ENCODE peak calls at places on chromosome 18, in four cellular contexts. X is WERI-Rb-1, A is Peyer's patch, K is esophagus squamous epithelium. F is an unnamed sample.
A peak's percentile ranks its signal among the peaks of the same experiment; 100 is the strongest.

GRCh38 chr18:48926420-48926857 is 24.3 kb downstream of the SMAD7 start:
- DNase-seq in A (peak; percentile 87), K (no peak), X (no peak), F (no peak)

GRCh38 chr18:25140144-25140961 is 211.6 kb downstream of the ZNF521 start:
- DNase-seq in X (no peak), K (no peak), A (no peak), F (no peak)

GRCh38 chr18:37502036-37502435 is 63.6 kb downstream of the CELF4 start:
- DNase-seq in A (no peak), K (no peak), X (no peak), F (no peak)

GRCh38 chr18:36454848-36455458 is 157.4 kb downstream of the FHOD3 start:
- DNase-seq in A (no peak), K (no peak), X (no peak), F (no peak)

GRCh38 chr18:62436636-62437519 is 85.9 kb upstream of the ZCCHC2 start:
- DNase-seq in K (no peak), A (peak; percentile 81), X (peak; percentile 33), F (no peak)

GRCh38 chr18:21443776-21444464 is 156.6 kb downstream of the ESCO1 start:
- DNase-seq in K (no peak), A (no peak), X (no peak), F (no peak)

GRCh38 chr18:10242922-10243680 is 211.3 kb upstream of the APCDD1 start:
- DNase-seq in X (peak; percentile 31), A (no peak), K (no peak), F (no peak)

GRCh38 chr18:77105680-77106079 is 26.9 kb downstream of the MBP start:
- DNase-seq in X (no peak), A (no peak), K (no peak), F (no peak)

GRCh38 chr18:4035521-4035920 is 419.6 kb downstream of the DLGAP1 start:
- DNase-seq in K (no peak), X (no peak), A (no peak), F (no peak)

GRCh38 chr18:2522112-2522511 is 49.2 kb downstream of the METTL4 start:
- DNase-seq in A (no peak), X (no peak), K (no peak), F (no peak)

GRCh38 chr18:36514778-36515177 is 217.3 kb downstream of the FHOD3 start:
- DNase-seq in K (no peak), X (no peak), A (no peak), F (no peak)

GRCh38 chr18:21359746-21360145 is 117.7 kb downstream of the GREB1L start:
- DNase-seq in A (no peak), X (no peak), K (no peak), F (no peak)

GRCh38 chr18:79890638-79891037 is 60.8 kb downstream of the SLC66A2 start:
- DNase-seq in X (no peak), A (no peak), K (no peak), F (no peak)
- H3K9me3 ChIP-seq in X (peaks cover 58% of the 10 kb centered on the region), A (no peaks in the 10 kb centered on the region), K (peaks cover 84% of the 10 kb centered on the region), F (peaks cover 59% of the 10 kb centered on the region)

GRCh38 chr18:32437080-32437834 is 33.4 kb downstream of the GAREM1 start:
- DNase-seq in A (no peak), X (no peak), K (no peak), F (no peak)

GRCh38 chr18:32439241-32439640 is 31.4 kb downstream of the GAREM1 start:
- DNase-seq in K (no peak), A (no peak), X (no peak), F (no peak)

GRCh38 chr18:32440478-32440877 is 30.2 kb downstream of the GAREM1 start:
- DNase-seq in X (no peak), A (no peak), K (no peak), F (no peak)

GRCh38 chr18:32439802-32440201 is 30.9 kb downstream of the GAREM1 start:
- DNase-seq in A (no peak), K (no peak), X (no peak), F (no peak)

GRCh38 chr18:32438173-32438572 is 32.5 kb downstream of the GAREM1 start:
- DNase-seq in X (peak; percentile 6), A (no peak), K (no peak), F (no peak)
- H3K27ac ChIP-seq in X (no peak overlapping the region), A (no peak overlapping the region), K (no peak overlapping the region), F (no peak overlapping the region)

GRCh38 chr18:9048808-9049494 is 53.5 kb upstream of the NDUFV2 start:
- DNase-seq in X (no peak), K (no peak), A (no peak), F (no peak)
- H3K9me3 ChIP-seq in X (peaks cover 15% of the 10 kb centered on the region), K (peaks cover 27% of the 10 kb centered on the region), A (no peaks in the 10 kb centered on the region), F (peaks cover 6% of the 10 kb centered on the region)

GRCh38 chr18:63518178-63519012 is 23.8 kb upstream of the SERPINB12 start:
- DNase-seq in K (no peak), X (peak; percentile 82), A (peak; percentile 81), F (peak; percentile 6)
- H3K27ac ChIP-seq in K (no peak overlapping the region), X (no peak overlapping the region), A (no peak overlapping the region), F (no peak overlapping the region)

DNA sequence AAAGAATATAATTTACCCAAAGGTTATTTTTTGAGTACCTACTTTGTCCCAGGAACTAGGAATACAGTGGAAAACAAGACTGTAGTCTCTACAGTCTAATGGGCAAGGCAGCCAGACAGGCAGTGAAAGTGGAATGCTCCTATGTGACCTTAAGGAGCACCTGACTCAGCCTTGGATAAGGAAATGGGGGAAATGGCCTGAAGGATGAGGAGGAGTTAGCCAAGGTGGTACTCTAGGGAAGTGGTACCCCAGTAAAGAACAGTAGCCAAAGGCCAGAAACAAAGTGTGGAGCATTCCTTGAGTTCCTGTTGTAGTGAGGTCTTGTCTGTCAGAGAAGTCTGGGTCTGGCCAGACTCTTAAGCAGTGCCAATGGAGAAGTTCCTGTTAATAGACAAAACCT is 6.0 kb downstream of the ZNF397 start:
- DNase-seq in A (no peak), X (no peak), K (no peak), F (no peak)
- H3K9me3 ChIP-seq in A (no peaks in the 10 kb centered on the region), X (no peaks in the 10 kb centered on the region), K (peaks cover 16% of the 10 kb centered on the region), F (no peaks in the 10 kb centered on the region)

GRCh38 chr18:79454034-79454735 is 58.5 kb downstream of the NFATC1 start:
- DNase-seq in A (no peak), X (no peak), K (no peak), F (no peak)

GRCh38 chr18:79455261-79455660 is 59.5 kb downstream of the NFATC1 start:
- DNase-seq in X (no peak), A (no peak), K (no peak), F (no peak)

GRCh38 chr18:79452190-79452990 is 56.7 kb downstream of the NFATC1 start:
- DNase-seq in X (no peak), K (no peak), A (no peak), F (no peak)

GRCh38 chr18:79451237-79452125 is 55.8 kb downstream of the NFATC1 start:
- DNase-seq in X (no peak), A (no peak), K (no peak), F (no peak)

GRCh38 chr18:79452991-79453645 is 57.4 kb downstream of the NFATC1 start:
- DNase-seq in K (no peak), X (no peak), A (no peak), F (no peak)
- H3K27ac ChIP-seq in K (peak overlapping the region; percentile 33), X (no peak overlapping the region), A (no peak overlapping the region), F (no peak overlapping the region)

F was measured in CD4-positive, alpha-beta T cell.